ENCODE peak calls at places on chromosomes 4 and X, in four cellular contexts. T, Y, U and A are unnamed samples.

GRCh38 chr4:81065446-81065845 is 34.9 kb downstream of the BMP3 start:
- DNase-seq in U (no peak), Y (no peak), T (no peak), A (no peak)

GRCh38 chr4:5784960-5785611 is 74.1 kb downstream of the EVC start:
- DNase-seq in T (no peak), Y (no peak), U (no peak), A (no peak)

GRCh38 chr4:153792893-153793227 is 4.0 kb upstream of the SFRP2 start:
- DNase-seq in T (no peak), Y (no peak), U (no peak), A (no peak)

GRCh38 chr4:6566582-6567190 is 8.3 kb upstream of the MAN2B2 start:
- DNase-seq in Y (no peak), T (no peak), U (no peak), A (no peak)

GRCh38 chr4:173243917-173244658 is 75.5 kb downstream of the GALNT7 start:
- DNase-seq in T (no peak), U (no peak), Y (no peak), A (no peak)

GRCh38 chrX:53458082-53458481 is 23.9 kb upstream of the HSD17B10 start:
- DNase-seq in U (no peak), T (no peak), Y (no peak), A (no peak)

GRCh38 chr4:152575533-152575932 is 39.6 kb upstream of the FBXW7 start:
- DNase-seq in U (peak), T (no peak), Y (no peak), A (no peak)

GRCh38 chr4:113086172-113086695 is 36.8 kb downstream of the ANK2 start:
- DNase-seq in U (no peak), T (no peak), Y (no peak), A (no peak)

GRCh38 chrX:70353524-70353923 is 63.6 kb downstream of the KIF4A start:
- DNase-seq in U (no peak), Y (no peak), T (no peak), A (no peak)

GRCh38 chr4:88752754-88753153 is 55.1 kb upstream of the NAP1L5 start:
- DNase-seq in U (no peak), T (no peak), Y (no peak), A (no peak)

GRCh38 chr4:88752076-88752463 is 54.4 kb upstream of the NAP1L5 start:
- DNase-seq in Y (no peak), T (no peak), U (no peak), A (no peak)

GRCh38 chr4:88750369-88750768 is 52.7 kb upstream of the NAP1L5 start:
- DNase-seq in T (no peak), Y (no peak), U (no peak), A (no peak)

GRCh38 chr4:88753658-88754431 is 56.2 kb upstream of the NAP1L5 start:
- DNase-seq in T (no peak), Y (no peak), U (peak), A (no peak)

GRCh38 chr4:88751258-88752075 is 53.8 kb upstream of the NAP1L5 start:
- DNase-seq in Y (no peak), U (no peak), T (no peak), A (no peak)
- TF ChIP-seq SIN3A in Y (no peak), U (no peak), T (no peak), A (no peak)

GRCh38 chr4:123921339-123921738 is 524.7 kb downstream of the SPRY1 start:
- DNase-seq in Y (no peak), U (no peak), T (no peak), A (no peak)

GRCh38 chr4:123924536-123924935 is 527.9 kb downstream of the SPRY1 start:
- DNase-seq in T (no peak), Y (no peak), U (no peak), A (no peak)

GRCh38 chr4:123919576-123920098 is 523.0 kb downstream of the SPRY1 start:
- DNase-seq in Y (no peak), U (no peak), T (no peak), A (no peak)

GRCh38 chr4:123922847-123923246 is 526.3 kb downstream of the SPRY1 start:
- DNase-seq in T (no peak), Y (no peak), U (no peak), A (no peak)
- TF ChIP-seq TCF7L2 in T (no peak), Y (no peak), U (no peak), A (no peak)

DNA sequence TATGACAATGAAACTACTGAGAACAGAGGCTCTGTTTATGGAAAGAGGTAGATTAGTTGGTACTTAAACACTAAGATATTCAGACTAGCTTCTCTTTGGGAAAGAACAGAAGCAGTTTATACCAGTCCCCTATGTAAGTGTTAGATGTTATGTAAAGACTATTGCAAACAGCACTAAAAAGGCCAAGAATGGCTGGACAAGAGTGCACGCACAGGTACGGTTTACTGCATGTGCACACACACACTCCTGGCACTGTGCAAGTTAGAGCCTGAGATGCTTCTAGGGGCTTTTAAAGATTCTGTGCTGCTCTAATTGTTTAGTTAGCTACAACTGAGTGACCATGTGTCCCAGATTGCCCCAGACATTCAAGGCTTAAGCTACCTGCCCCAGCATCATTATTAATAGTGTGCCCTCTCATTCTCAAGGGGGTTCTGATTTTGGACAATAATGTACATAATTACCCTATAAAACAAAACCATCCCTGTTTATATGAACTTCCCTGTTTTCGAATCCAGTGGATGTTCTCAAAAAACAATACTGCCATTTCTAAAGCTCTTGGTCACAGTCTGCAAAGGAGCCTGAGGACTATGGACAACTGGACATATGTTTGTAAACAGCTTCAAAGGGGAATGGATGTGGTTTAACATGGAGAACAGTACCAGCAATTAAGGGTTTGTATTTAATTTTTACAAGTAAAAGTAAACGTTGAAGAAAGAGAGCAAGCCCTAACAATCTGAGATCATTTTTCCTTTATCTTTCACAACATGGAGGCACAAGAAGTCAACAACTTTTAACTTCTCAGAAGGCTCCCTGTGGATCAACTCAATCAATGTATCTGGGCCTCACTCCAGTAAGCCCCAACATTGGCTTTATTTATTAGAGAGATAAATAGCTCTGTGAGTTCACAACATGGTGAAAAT is 2.0 kb downstream of the SETD7 start:
- DNase-seq in T (no peak), U (no peak), Y (no peak), A (no peak)
- H3K4me3 ChIP-seq in T (no peak), U (no peak), Y (no peak), A (peak)

GRCh38 chrX:135213200-135213844 is 38.5 kb upstream of the ETDA start:
- DNase-seq in T (no peak), U (no peak), Y (no peak), A (no peak)
- TF ChIP-seq SIN3A in T (no peak), U (no peak), Y (no peak), A (no peak)